ENCODE peak calls at places on chromosomes 11 and 22, in six cellular contexts. A, X, V, R, D and N are unnamed samples.

GRCh38 chr11:9053631-9054030 is 37.8 kb downstream of the SCUBE2 start:
- ATAC-seq in A (no peak), X (no peak), V (no peak), R (no peak), D (no peak), N (no peak)

GRCh38 chr11:2468363-2469240 is 23.8 kb downstream of the KCNQ1 start:
- ATAC-seq in A (no peak), X (no peak), V (no peak), R (no peak), D (no peak), N (no peak)

GRCh38 chr11:1728931-1729691 is 21.3 kb downstream of the IFITM10 start:
- ATAC-seq in A (no peak), X (peak), V (no peak), R (no peak), D (no peak), N (no peak)

GRCh38 chr11:128852327-128853023 is 14.6 kb downstream of the KCNJ1 start:
- ATAC-seq in A (no peak), X (no peak), V (peak), R (no peak), D (no peak), N (no peak)

GRCh38 chr22:29216873-29217666 is 11.4 kb downstream of the EMID1 start:
- ATAC-seq in A (peak), X (no peak), V (peak), R (peak), D (peak), N (peak)

GRCh38 chr11:33606762-33607161 is 93.9 kb downstream of the C11orf91 start:
- ATAC-seq in A (no peak), X (no peak), V (no peak), R (no peak), D (no peak), N (no peak)

GRCh38 chr11:36817336-36817965 is 219.4 kb upstream of the RAG2 start:
- ATAC-seq in A (peak), X (no peak), V (peak), R (peak), D (peak), N (no peak)

GRCh38 chr11:1820463-1821325 is 14.1 kb upstream of the SYT8 start:
- ATAC-seq in A (no peak), X (no peak), V (no peak), R (no peak), D (no peak), N (no peak)

GRCh38 chr11:22668005-22668796 is 1.8 kb downstream of the GAS2 start:
- ATAC-seq in A (peak), X (no peak), V (no peak), R (peak), D (peak), N (no peak)

GRCh38 chr22:25818541-25818940 is 76.6 kb downstream of the MYO18B start:
- ATAC-seq in A (no peak), X (no peak), V (no peak), R (no peak), D (no peak), N (no peak)

GRCh38 chr11:9962722-9963121 is 298.8 kb downstream of the SWAP70 start:
- ATAC-seq in A (no peak), X (no peak), V (no peak), R (peak), D (no peak), N (no peak)

GRCh38 chr11:31509017-31509411 is 408 bp downstream of the IMMP1L start:
- ATAC-seq in A (peak), X (peak), V (peak), R (peak), D (peak), N (no peak)

GRCh38 chr11:118896921-118897591 is 13.4 kb downstream of the CXCR5 start:
- ATAC-seq in A (peak), X (no peak), V (no peak), R (no peak), D (peak), N (no peak)

GRCh38 chr22:41397143-41397811 is 15.5 kb downstream of the TEF start:
- ATAC-seq in A (no peak), X (no peak), V (no peak), R (no peak), D (peak), N (no peak)

GRCh38 chr22:20101638-20102037 is 14.3 kb upstream of the RANBP1 start:
- ATAC-seq in A (no peak), X (peak), V (no peak), R (no peak), D (no peak), N (no peak)

GRCh38 chr11:112321521-112322172 is 61.0 kb upstream of the PLET1 start:
- ATAC-seq in A (peak), X (peak), V (peak), R (no peak), D (no peak), N (no peak)

GRCh38 chr11:32821517-32821916 is 8.2 kb upstream of the PRRG4 start:
- ATAC-seq in A (no peak), X (no peak), V (no peak), R (peak), D (no peak), N (no peak)

GRCh38 chr22:29815580-29815979 is 22.5 kb downstream of the ASCC2 start:
- ATAC-seq in A (no peak), X (no peak), V (no peak), R (no peak), D (no peak), N (no peak)

GRCh38 chr11:19281041-19281440 is 40.3 kb upstream of the E2F8 start:
- ATAC-seq in A (no peak), X (no peak), V (no peak), R (peak), D (no peak), N (no peak)

GRCh38 chr11:95413761-95414160 is 182.8 kb upstream of the SESN3 start:
- ATAC-seq in A (no peak), X (no peak), V (peak), R (no peak), D (no peak), N (no peak)

GRCh38 chr11:12547953-12548650 is 126.1 kb upstream of the TEAD1 start:
- ATAC-seq in A (no peak), X (peak), V (no peak), R (no peak), D (peak), N (no peak)

GRCh38 chr11:59102259-59102765 is 4.7 kb upstream of the FAM111B start:
- ATAC-seq in A (peak), X (peak), V (peak), R (peak), D (no peak), N (no peak)

GRCh38 chr11:17098632-17099031 is 21.2 kb upstream of the RPS13 start:
- ATAC-seq in A (no peak), X (no peak), V (peak), R (no peak), D (no peak), N (no peak)

GRCh38 chr11:96863520-96863919 is 473.7 kb downstream of the JRKL start:
- ATAC-seq in A (no peak), X (no peak), V (no peak), R (no peak), D (no peak), N (no peak)

GRCh38 chr22:26095271-26095956 is 73.8 kb upstream of the SEZ6L start:
- ATAC-seq in A (no peak), X (no peak), V (no peak), R (no peak), D (no peak), N (no peak)

GRCh38 chr11:29328961-29329441 is 687.8 kb downstream of the KCNA4 start:
- ATAC-seq in A (peak), X (no peak), V (peak), R (peak), D (peak), N (no peak)

GRCh38 chr11:18986744-18987143 is 47.5 kb upstream of the MRGPRX1 start:
- ATAC-seq in A (no peak), X (no peak), V (no peak), R (no peak), D (no peak), N (no peak)

DNA sequence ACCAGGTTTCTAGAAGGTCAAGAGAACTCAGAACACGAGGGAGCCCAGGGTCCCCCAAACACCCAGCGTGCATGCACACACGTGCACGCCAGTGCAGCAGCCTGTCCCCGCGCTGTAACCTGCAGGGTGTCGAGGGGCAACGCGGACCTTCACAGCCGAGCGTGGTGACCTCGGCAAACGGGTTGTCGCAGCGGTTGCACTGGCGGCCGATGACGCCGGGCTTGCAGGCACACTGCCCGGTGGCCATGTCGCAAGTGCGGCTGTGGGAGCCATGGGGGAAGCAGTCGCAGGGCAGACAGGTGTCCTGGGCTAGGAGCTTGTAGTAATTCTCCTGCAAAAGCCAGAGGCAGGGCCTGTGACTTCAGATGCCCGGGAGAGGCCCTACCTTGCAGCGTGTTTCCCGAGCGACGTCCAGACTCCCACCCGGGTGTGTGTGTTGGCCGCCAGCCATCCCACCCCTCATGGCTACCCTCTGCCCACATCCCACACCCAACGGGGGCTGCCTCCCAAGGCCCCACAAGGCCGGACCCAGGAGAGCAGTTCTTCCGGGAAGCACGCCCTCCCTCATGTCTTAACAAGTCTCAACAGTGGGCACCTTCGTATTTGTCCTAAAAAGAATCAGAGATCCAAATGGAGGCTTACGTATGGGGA is 56.1 kb downstream of the TRMU start:
- ATAC-seq in A (no peak), X (no peak), V (no peak), R (no peak), D (no peak), N (no peak)
- TF ChIP-seq CTCF in A (no peak), X (no peak), V (no peak), R (no peak), D (no peak), N (no peak)

GRCh38 chr22:31492151-31492550 is 2.5 kb upstream of the EIF4ENIF1 start:
- ATAC-seq in A (no peak), X (no peak), V (no peak), R (no peak), D (no peak), N (no peak)

GRCh38 chr22:31495343-31495742 is 993 bp upstream of the SFI1 start:
- ATAC-seq in A (no peak), X (no peak), V (no peak), R (no peak), D (no peak), N (no peak)

GRCh38 chr22:31497148-31497938 is 1.0 kb downstream of the SFI1 start:
- ATAC-seq in A (no peak), X (no peak), V (no peak), R (no peak), D (no peak), N (no peak)

GRCh38 chr22:31496735-31497146 is 405 bp downstream of the SFI1 start:
- ATAC-seq in A (peak), X (peak), V (peak), R (peak), D (peak), N (peak)

DNA sequence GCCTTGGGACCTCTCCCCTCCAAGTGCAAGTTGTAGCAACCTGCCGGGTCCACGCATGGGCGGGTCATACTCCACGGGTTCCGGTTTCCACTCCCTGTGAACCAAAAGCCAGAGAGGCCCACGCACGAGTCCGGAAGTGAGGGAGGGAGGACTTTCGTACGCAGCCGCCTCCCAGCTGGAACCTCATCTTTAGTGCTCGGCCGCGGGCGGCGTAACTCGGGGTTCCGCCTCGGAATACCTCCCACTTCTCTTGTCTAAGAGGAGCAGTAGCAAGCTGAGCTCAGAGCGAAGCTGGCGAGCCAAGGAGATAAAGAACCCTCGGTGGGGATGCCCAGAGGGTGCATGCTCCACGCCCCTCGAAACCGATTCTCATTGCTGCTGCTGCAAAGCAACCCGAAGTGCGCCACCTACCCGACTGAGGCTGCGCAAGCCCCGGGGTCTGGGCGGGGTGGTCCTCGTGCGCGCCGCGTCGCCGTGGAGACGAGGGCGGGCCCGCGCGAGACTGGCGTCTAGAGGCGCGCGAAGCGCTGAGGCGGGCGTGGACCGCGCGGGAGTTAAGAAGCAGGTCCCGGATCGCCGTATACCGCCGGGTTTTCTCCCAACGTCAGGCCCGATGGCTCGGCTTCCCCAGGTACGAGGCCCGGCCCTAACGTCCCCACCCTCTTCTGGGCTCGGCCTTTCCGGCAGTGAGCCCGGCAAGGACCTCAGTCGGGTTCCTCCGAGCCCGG is at the start of gene SFI1:
- ATAC-seq in A (peak), X (peak), V (peak), R (peak), D (peak), N (peak)
- TF ChIP-seq EP300 in A (no peak), X (no peak), V (no peak), R (no peak), D (no peak), N (no peak)

GRCh38 chr11:124119103-124119502 is 3.9 kb downstream of the VWA5A start:
- ATAC-seq in A (no peak), X (no peak), V (no peak), R (no peak), D (no peak), N (no peak)

GRCh38 chr11:124122123-124122522 is 6.9 kb downstream of the VWA5A start:
- ATAC-seq in A (no peak), X (peak), V (no peak), R (no peak), D (no peak), N (no peak)

DNA sequence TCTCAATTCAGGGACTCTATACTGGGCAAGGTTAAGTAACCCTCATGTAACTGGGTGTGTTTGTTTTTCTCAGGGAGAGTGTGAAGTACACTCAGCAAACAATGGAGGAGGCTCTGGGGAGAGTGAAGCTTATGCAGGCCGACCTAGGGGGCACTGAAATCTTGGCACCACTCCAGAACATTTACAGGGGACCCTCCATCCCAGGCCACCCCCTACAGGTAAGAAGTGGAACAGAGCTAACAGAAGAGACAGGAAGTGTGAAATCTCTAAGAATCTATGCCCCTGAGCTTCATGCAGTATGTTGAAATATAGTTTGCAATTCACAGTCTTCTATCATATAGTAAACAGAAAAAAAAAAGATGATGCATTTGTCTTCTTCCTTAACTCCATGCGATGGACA is 8.3 kb downstream of the VWA5A start:
- ATAC-seq in A (no peak), X (peak), V (no peak), R (no peak), D (no peak), N (no peak)
- TF ChIP-seq CTCF in A (no peak), X (peak), V (no peak), R (no peak), D (no peak), N (no peak)

GRCh38 chr22:44157916-44158618 is 22.7 kb upstream of the PARVG start:
- ATAC-seq in A (no peak), X (no peak), V (no peak), R (no peak), D (no peak), N (no peak)
- TF ChIP-seq EP300 in A (no peak), X (no peak), V (no peak), R (no peak), D (no peak), N (no peak)

GRCh38 chr22:27805841-27806240 is 4.3 kb upstream of the MN1 start:
- ATAC-seq in A (no peak), X (no peak), V (no peak), R (peak), D (no peak), N (no peak)
- TF ChIP-seq CTCF in A (no peak), X (no peak), V (no peak), R (no peak), D (no peak), N (no peak)